ENCODE peak calls at places on chromosomes 13 and 19, in four cellular contexts. A is HepG2, W is K562, X is GM12878. L is an unnamed sample.

GRCh38 chr13:47897411-47898050 is 103.5 kb downstream of the SUCLA2 start:
- DNase-seq in A (peak; percentile 52), W (no peak), X (no peak), L (no peak)

GRCh38 chr19:38290631-38291147 is 13.4 kb upstream of the C19orf33 start:
- DNase-seq in A (no peak), W (no peak), X (no peak), L (no peak)

GRCh38 chr19:1510442-1510806 is 2.4 kb downstream of the ADAMTSL5 start:
- DNase-seq in A (no peak), W (no peak), X (no peak), L (no peak)

GRCh38 chr19:40420451-40420765 is 5.4 kb downstream of the SERTAD1 start:
- DNase-seq in A (no peak), W (no peak), X (no peak), L (no peak)

GRCh38 chr13:106423530-106423929 is 111.9 kb downstream of the EFNB2 start:
- DNase-seq in A (no peak), W (no peak), X (no peak), L (no peak)

GRCh38 chr19:4737955-4738580 is 14.4 kb upstream of the DPP9 start:
- DNase-seq in A (no peak), W (no peak), X (no peak), L (no peak)

GRCh38 chr19:13036366-13036976 is 41.2 kb downstream of the NFIX start:
- DNase-seq in A (no peak), W (no peak), X (no peak), L (peak; percentile 43)

GRCh38 chr13:97212540-97213146 is 9.5 kb upstream of the MBNL2 start:
- DNase-seq in A (no peak), W (peak; percentile 40), X (no peak), L (peak; percentile 34)

GRCh38 chr13:34347784-34348573 is 530.0 kb downstream of the RFC3 start:
- DNase-seq in A (peak; percentile 5), W (no peak), X (no peak), L (no peak)

GRCh38 chr19:45136507-45137178 is 24.1 kb downstream of the NKPD1 start:
- DNase-seq in A (no peak), W (no peak), X (no peak), L (no peak)

GRCh38 chr13:28684257-28684656 is 25.3 kb downstream of the POMP start:
- DNase-seq in A (peak; percentile 1), W (no peak), X (no peak), L (no peak)

GRCh38 chr19:7928741-7929701 is 3.1 kb upstream of the CTXN1 start:
- DNase-seq in A (peak; percentile 53), W (peak; percentile 70), X (no peak), L (peak; percentile 47)

GRCh38 chr19:20079487-20079886 is 1.7 kb downstream of the ZNF90 start:
- DNase-seq in A (no peak), W (no peak), X (no peak), L (no peak)

GRCh38 chr19:4115050-4115817 is 8.7 kb downstream of the MAP2K2 start:
- DNase-seq in A (no peak), W (no peak), X (peak; percentile 67), L (no peak)

GRCh38 chr13:36820222-36820621 is 1.2 kb downstream of the RFXAP start:
- DNase-seq in A (no peak), W (no peak), X (peak; percentile 26), L (no peak)

GRCh38 chr13:114226088-114226487 is 8.6 kb upstream of the CDC16 start:
- DNase-seq in A (no peak), W (no peak), X (no peak), L (no peak)

GRCh38 chr13:29582171-29582570 is 13.3 kb downstream of the SLC7A1 start:
- DNase-seq in A (no peak), W (peak; percentile 58), X (no peak), L (no peak)

GRCh38 chr13:114263590-114263989 is 17.8 kb upstream of the UPF3A start:
- DNase-seq in A (no peak), W (no peak), X (peak; percentile 9), L (no peak)

GRCh38 chr19:45150731-45151725 is 9.8 kb downstream of the NKPD1 start:
- DNase-seq in A (no peak), W (no peak), X (no peak), L (no peak)

GRCh38 chr13:29435125-29435911 is 160.2 kb downstream of the SLC7A1 start:
- DNase-seq in A (no peak), W (no peak), X (no peak), L (no peak)

GRCh38 chr13:114321256-114321655 is 7.0 kb downstream of the CHAMP1 start:
- DNase-seq in A (no peak), W (no peak), X (no peak), L (no peak)

GRCh38 chr19:50427997-50428425 is 4.7 kb upstream of the MYBPC2 start:
- DNase-seq in A (no peak), W (no peak), X (no peak), L (no peak)

GRCh38 chr13:76991432-76991795 is 467 bp upstream of the CLN5 start:
- DNase-seq in A (no peak), W (peak; percentile 8), X (peak; percentile 35), L (no peak)

GRCh38 chr19:17765069-17765618 is 13.9 kb downstream of the FCHO1 start:
- DNase-seq in A (peak; percentile 88), W (no peak), X (no peak), L (no peak)

GRCh38 chr13:104114111-104114510 is 1047.9 kb upstream of the SLC10A2 start:
- DNase-seq in A (no peak), W (no peak), X (no peak), L (no peak)

GRCh38 chr19:7492142-7493055 is 3.6 kb upstream of the PEX11G start:
- DNase-seq in A (no peak), W (no peak), X (no peak), L (no peak)

GRCh38 chr19:43420954-43421353 is 6.3 kb downstream of the TEX101 start:
- DNase-seq in A (no peak), W (no peak), X (no peak), L (no peak)

GRCh38 chr19:43422000-43422688 is 7.5 kb downstream of the TEX101 start:
- DNase-seq in A (no peak), W (no peak), X (no peak), L (no peak)

GRCh38 chr19:43414554-43414953 is at the start of gene TEX101:
- DNase-seq in A (no peak), W (peak; percentile 15), X (no peak), L (no peak)

GRCh38 chr19:43412441-43412840 is 2.2 kb upstream of the TEX101 start:
- DNase-seq in A (no peak), W (no peak), X (no peak), L (no peak)

GRCh38 chr19:43416951-43417623 is 2.4 kb downstream of the TEX101 start:
- DNase-seq in A (no peak), W (no peak), X (no peak), L (no peak)
- TF ChIP-seq TARDBP in A (no peak), W (no peak), X (no peak), L (no peak)

GRCh38 chr19:56252699-56253422 is 19.7 kb upstream of the EDDM13 start:
- DNase-seq in A (peak; percentile 35), W (peak; percentile 81), X (no peak), L (peak; percentile 77)
- TF ChIP-seq FOXK2 in A (no peak), W (no peak), X (no peak), L (no peak)

DNA sequence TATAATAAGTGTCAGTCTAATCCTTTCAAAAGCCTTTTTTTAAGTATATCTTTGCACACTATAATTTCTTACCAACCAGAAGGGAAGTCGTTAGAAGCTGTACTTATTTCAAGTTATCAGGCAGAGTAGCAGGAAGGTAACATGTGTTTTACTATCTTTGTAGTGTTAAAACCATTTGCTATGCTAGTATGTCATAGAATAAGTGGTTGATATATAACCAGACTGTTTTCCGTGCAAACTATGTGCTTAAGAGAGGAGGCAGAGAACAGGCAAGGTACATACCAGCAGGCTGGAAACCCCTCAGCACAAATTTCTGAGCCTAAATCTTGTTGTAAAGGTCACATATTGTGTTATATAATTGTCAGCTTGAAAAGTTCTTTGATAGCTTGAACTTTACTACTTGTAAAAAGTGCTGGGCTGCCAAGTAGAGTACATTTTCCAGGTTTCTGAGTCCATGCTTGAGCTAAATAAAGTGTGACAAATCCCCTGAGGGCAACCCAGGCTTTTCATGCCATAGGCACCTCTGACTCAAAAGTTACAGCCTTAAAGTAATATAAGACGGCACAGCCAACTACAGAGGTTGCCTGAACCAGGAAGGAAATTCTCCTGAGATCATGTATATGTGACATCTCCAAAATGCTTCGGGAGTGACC is 1297.4 kb downstream of the PCDH9 start:
- DNase-seq in A (no peak), W (no peak), X (no peak), L (no peak)
- TF ChIP-seq TARDBP in A (no peak), W (no peak), X (no peak), L (no peak)

DNA sequence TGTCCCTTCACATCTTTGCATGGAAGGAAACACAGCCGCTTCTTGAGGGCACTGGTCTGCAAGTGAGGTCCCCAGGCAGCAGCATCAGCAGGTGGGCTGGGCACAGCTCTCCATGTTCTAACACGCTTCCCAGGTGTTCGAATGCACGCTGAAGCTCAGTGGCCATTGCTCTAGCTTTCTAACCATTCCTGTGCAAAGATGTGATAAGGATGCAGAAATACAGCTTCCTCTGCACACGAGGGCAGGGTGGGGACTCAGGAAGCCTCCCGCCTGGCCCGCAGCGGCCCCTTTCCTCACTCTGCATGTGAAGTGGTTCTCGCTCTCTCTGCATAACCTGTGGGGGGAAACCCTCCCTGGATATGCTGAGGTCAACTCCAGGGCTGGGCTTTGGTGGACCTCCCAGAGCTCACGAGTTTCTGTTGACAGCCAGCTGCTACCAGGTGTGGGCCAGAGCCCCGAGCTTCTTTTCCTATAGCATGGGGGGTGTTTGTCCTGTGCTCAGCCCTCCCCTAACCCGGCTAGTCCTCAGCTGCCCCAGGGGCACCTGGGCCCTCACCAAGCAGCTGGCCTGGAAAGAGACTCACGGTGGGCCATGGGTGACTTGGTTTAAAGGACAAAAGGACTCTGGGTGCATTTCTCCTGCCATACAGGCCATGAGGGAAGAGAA is 168.2 kb downstream of the TEX29 start:
- DNase-seq in A (no peak), W (no peak), X (no peak), L (no peak)
- TF ChIP-seq FOXK2 in A (no peak), W (no peak), X (no peak), L (no peak)

DNA sequence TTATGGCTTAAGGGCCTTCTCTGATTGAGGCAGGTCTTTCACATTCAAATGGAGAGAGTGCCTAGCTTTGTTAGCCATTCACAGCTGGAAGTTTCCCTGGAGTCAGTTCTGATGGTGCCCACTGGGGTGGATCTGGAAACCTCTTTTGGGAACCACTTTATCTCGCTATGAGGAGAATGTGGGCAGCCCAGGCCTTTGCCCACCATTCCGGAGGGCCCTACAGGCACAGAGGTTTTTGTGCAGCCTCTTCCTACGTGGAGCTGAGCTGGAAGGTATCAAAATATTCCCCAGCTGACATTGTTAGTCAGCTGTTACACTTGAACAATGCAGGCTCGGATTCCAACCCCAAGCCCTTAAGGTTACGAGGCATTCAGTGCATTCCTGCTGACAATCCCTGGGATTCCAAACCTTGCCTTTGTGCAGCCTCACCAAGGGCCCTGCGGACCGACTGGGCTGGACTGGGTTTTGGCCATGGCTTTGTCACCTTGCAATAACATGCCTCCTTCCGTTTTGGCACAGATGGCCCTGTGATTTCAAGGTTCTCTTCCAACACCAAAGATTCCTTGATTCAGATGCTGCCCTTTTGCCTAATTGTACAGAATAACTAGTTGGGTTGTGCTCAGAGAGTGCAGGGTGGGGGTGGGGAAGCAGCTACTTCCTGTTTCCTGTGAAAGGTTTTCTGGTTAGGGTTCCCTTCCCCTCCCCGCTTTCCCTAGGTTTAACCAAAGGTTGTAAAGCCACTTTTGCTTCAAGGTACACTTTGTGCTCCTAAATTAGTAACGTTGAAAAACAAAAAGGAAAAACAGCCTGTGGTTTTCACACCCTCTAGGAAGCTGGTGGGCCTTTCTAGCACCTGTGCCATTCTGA is 27.1 kb downstream of the SAE1 start:
- DNase-seq in A (no peak), W (peak; percentile 15), X (no peak), L (no peak)
- TF ChIP-seq TARDBP in A (no peak), W (no peak), X (no peak), L (no peak)